ENCODE peak calls at places on chromosomes 3 and 15, in seven cellular contexts. U, R, T, B, Q, S and W are unnamed samples.

GRCh38 chr3:125443923-125444322 is 68.8 kb upstream of the ZNF148 start:
- DNase-seq in U (no peak), R (no peak), T (no peak), B (peak), Q (no peak), S (no peak), W (no peak)

GRCh38 chr3:161274691-161275298 is 53.7 kb downstream of the NMD3 start:
- DNase-seq in U (peak), R (peak), T (no peak), B (peak), Q (no peak), S (peak), W (peak)

GRCh38 chr3:5019411-5020261 is 40.4 kb downstream of the BHLHE40 start:
- DNase-seq in U (peak), R (no peak), T (no peak), B (no peak), Q (peak), S (no peak), W (no peak)

GRCh38 chr15:39591141-39591895 is 10.4 kb downstream of the THBS1 start:
- DNase-seq in U (no peak), R (no peak), T (no peak), B (peak), Q (no peak), S (no peak), W (no peak)

GRCh38 chr3:49654955-49655556 is 19.1 kb upstream of the APEH start:
- DNase-seq in U (no peak), R (no peak), T (no peak), B (no peak), Q (no peak), S (no peak), W (no peak)

GRCh38 chr3:140529096-140529495 is 148.8 kb upstream of the TRIM42 start:
- DNase-seq in U (no peak), R (peak), T (no peak), B (no peak), Q (no peak), S (no peak), W (no peak)

GRCh38 chr3:115160295-115160694 is 13.2 kb upstream of the ZBTB20 start:
- DNase-seq in U (no peak), R (no peak), T (peak), B (no peak), Q (no peak), S (no peak), W (no peak)

GRCh38 chr3:9347887-9348286 is 15.0 kb upstream of the THUMPD3 start:
- DNase-seq in U (no peak), R (no peak), T (no peak), B (peak), Q (no peak), S (no peak), W (no peak)

GRCh38 chr3:64530434-64531049 is 157.3 kb downstream of the ADAMTS9 start:
- DNase-seq in U (no peak), R (peak), T (no peak), B (peak), Q (no peak), S (peak), W (peak)

GRCh38 chr3:8182904-8183303 is 318.7 kb upstream of the LMCD1 start:
- DNase-seq in U (no peak), R (no peak), T (no peak), B (no peak), Q (no peak), S (no peak), W (no peak)

GRCh38 chr15:78146437-78147154 is 2.6 kb upstream of the IDH3A start:
- DNase-seq in U (no peak), R (peak), T (no peak), B (no peak), Q (no peak), S (no peak), W (no peak)

GRCh38 chr3:129626744-129627349 is 20.4 kb upstream of the PLXND1 start:
- DNase-seq in U (peak), R (no peak), T (peak), B (peak), Q (peak), S (no peak), W (peak)

GRCh38 chr3:138461246-138461645 is 26.8 kb downstream of the ESYT3 start:
- DNase-seq in U (no peak), R (no peak), T (no peak), B (no peak), Q (no peak), S (no peak), W (no peak)

GRCh38 chr3:175002732-175003143 is 143.6 kb downstream of the NAALADL2 start:
- DNase-seq in U (no peak), R (peak), T (no peak), B (peak), Q (no peak), S (no peak), W (no peak)

GRCh38 chr3:173770011-173770410 is 372.5 kb downstream of the NLGN1 start:
- DNase-seq in U (no peak), R (no peak), T (no peak), B (no peak), Q (no peak), S (no peak), W (no peak)

GRCh38 chr3:79113821-79114220 is 654.0 kb downstream of the ROBO1 start:
- DNase-seq in U (no peak), R (peak), T (no peak), B (no peak), Q (no peak), S (no peak), W (no peak)

GRCh38 chr3:61683409-61684261 is 122.3 kb downstream of the PTPRG start:
- DNase-seq in U (no peak), R (no peak), T (no peak), B (no peak), Q (no peak), S (no peak), W (no peak)

GRCh38 chr3:112689385-112689784 is 48.4 kb upstream of the CCDC80 start:
- DNase-seq in U (no peak), R (no peak), T (no peak), B (no peak), Q (no peak), S (no peak), W (no peak)

GRCh38 chr3:64049136-64049535 is 25.8 kb upstream of the PSMD6 start:
- DNase-seq in U (no peak), R (peak), T (no peak), B (no peak), Q (no peak), S (no peak), W (no peak)